ENCODE peak calls at places on chromosomes 2 and 18, in five cellular contexts. Y, O, N, U and E are unnamed samples.

GRCh38 chr2:240184198-240184590 is 43.7 kb upstream of the OTOS start:
- DNase-seq in Y (no peak), O (no peak), N (no peak), U (no peak), E (no peak)

GRCh38 chr2:30266051-30266621 is 34.8 kb downstream of the LBH start:
- DNase-seq in Y (no peak), O (no peak), N (no peak), U (no peak), E (no peak)

GRCh38 chr2:29113891-29114321 is 1.3 kb upstream of the CLIP4 start:
- DNase-seq in Y (no peak), O (no peak), N (no peak), U (no peak), E (no peak)

GRCh38 chr2:85843543-85843942 is 45.2 kb downstream of the ST3GAL5 start:
- DNase-seq in Y (no peak), O (no peak), N (peak; percentile 73), U (no peak), E (no peak)

GRCh38 chr18:31740180-31740579 is 20.5 kb downstream of the SLC25A52 start:
- DNase-seq in Y (no peak), O (no peak), N (no peak), U (no peak), E (no peak)

GRCh38 chr2:197915548-197916265 is 111.3 kb downstream of the PLCL1 start:
- DNase-seq in Y (no peak), O (no peak), N (no peak), U (no peak), E (no peak)

GRCh38 chr18:79987566-79987965 is 797 bp downstream of the TXNL4A start:
- DNase-seq in Y (no peak), O (no peak), N (no peak), U (no peak), E (no peak)

GRCh38 chr2:120600335-120600734 is 135.3 kb upstream of the GLI2 start:
- DNase-seq in Y (no peak), O (no peak), N (no peak), U (no peak), E (no peak)

GRCh38 chr18:69757733-69758132 is 189.9 kb downstream of the CD226 start:
- DNase-seq in Y (no peak), O (no peak), N (no peak), U (no peak), E (no peak)

GRCh38 chr2:9222246-9222898 is 15.8 kb downstream of the ASAP2 start:
- DNase-seq in Y (no peak), O (no peak), N (no peak), U (no peak), E (no peak)

GRCh38 chr2:98559581-98559980 is 48.7 kb downstream of the COA5 start:
- DNase-seq in Y (no peak), O (no peak), N (no peak), U (no peak), E (no peak)

GRCh38 chr2:66434679-66435548 is at the start of gene MEIS1:
- DNase-seq in Y (no peak), O (peak; percentile 91), N (peak; percentile 74), U (no peak), E (no peak)

GRCh38 chr2:127993659-127994058 is 34.2 kb downstream of the SAP130 start:
- DNase-seq in Y (no peak), O (no peak), N (no peak), U (no peak), E (no peak)

GRCh38 chr2:16153754-16154035 is 213.3 kb downstream of the MYCN start:
- DNase-seq in Y (no peak), O (no peak), N (no peak), U (no peak), E (no peak)

GRCh38 chr2:7169631-7170030 is 252.4 kb downstream of the RNF144A start:
- DNase-seq in Y (no peak), O (no peak), N (no peak), U (no peak), E (no peak)

DNA sequence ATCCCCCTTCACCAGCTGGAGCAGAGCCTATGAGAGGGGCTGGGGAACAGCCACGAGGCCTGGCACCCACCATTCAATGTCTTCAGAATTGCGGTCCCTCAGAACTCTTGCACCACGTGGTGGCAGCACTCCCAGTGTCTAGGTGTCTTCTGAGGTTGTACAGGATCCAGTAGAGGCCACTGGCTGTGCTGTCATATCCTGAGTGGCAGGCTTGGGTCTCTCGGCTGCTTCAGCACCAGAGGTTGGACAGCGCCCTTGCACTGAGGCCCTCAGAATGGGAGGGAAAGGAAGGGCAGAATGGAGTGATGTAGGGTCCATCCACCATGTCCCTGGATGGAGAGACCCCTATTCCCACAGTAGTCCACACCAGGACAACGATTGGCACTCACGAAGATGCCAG is 112.0 kb upstream of the TEKT4 start:
- DNase-seq in Y (no peak), O (peak; percentile 44), N (peak; percentile 48), U (no peak), E (no peak)
- TF ChIP-seq TAF1 in Y (no peak), O (no peak), N (no peak), U (no peak), E (no peak)

GRCh38 chr2:170928824-170929685 is at the start of gene GORASP2:
- DNase-seq in Y (peak; percentile 97), O (peak; percentile 100), N (peak; percentile 98), U (peak; percentile 89), E (peak; percentile 90)
- TF ChIP-seq POLR2A in Y (peak; percentile 98), O (peak; percentile 79), N (peak; percentile 96), U (peak; percentile 95), E (peak; percentile 87)

DNA sequence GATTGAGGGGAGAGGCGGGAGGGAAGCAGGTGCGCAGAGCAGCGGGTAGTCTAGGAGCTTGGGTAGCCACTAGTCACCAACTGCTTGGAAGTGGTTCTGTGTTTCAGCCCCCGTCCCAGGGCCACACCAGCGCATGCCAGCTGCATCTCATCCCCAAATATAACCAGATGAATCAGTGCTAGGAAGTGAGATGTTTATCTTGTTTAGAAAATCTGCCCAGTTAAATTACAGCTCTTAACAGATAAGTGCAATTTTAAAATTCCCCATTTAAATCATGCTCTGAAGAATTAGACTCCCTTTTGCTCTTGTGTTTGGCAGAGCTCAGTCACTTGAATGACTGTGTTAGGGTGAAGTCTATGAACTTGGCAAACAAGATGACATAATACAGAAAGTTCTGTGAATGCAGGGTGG is 193.8 kb downstream of the SEPTIN10 start:
- DNase-seq in Y (no peak), O (no peak), N (no peak), U (no peak), E (no peak)
- TF ChIP-seq TAF1 in Y (no peak), O (no peak), N (no peak), U (no peak), E (no peak)

DNA sequence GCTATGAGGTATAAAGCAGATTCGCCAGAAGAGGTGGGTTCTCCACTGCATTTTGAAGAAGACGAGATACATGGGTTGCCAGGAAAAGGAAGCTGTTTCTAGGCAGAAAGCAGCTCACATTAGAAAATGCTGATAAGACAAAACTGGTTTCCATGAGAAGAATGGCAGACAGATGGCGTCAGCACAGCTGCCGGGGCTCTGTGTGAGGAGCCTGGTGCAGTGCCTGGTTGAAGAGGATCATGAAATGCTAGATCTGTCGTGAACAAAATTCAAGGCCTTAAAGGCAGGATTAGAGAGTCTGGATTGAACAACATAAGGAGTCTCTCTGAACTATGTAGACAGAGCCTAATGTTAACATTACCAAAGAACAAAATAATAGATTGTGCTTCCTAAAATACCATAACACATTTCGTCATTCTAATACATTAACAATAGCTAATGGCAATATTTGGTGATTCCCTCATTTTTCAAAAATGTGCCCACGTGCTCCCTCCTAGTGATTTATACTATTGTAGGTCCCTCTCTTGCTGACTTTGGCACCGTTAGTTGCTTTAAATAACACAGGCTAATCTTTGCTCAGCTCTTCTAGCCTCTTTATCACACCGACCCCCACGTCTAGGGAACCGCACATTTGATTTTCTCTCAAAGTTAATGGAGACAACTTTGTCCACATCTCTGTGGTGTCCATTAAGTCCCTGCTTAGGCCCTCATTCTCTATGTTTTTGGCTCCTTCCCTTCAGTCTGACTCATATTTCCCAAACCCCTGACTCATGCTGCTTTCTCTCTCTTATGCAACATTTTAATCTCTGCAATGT is 38.2 kb downstream of the EFEMP1 start:
- DNase-seq in Y (no peak), O (no peak), N (no peak), U (no peak), E (no peak)
- TF ChIP-seq POLR2A in Y (no peak), O (no peak), N (no peak), U (no peak), E (no peak)

GRCh38 chr2:60033325-60033724 is 520.1 kb downstream of the BCL11A start:
- DNase-seq in Y (no peak), O (no peak), N (no peak), U (no peak), E (no peak)

GRCh38 chr2:60029248-60029883 is 524.1 kb downstream of the BCL11A start:
- DNase-seq in Y (no peak), O (no peak), N (no peak), U (no peak), E (no peak)

GRCh38 chr2:60028819-60029218 is 524.6 kb downstream of the BCL11A start:
- DNase-seq in Y (no peak), O (no peak), N (no peak), U (no peak), E (no peak)
- TF ChIP-seq TAF1 in Y (no peak), O (no peak), N (no peak), U (no peak), E (no peak)

GRCh38 chr2:27379383-27379839 is 1.1 kb downstream of the ZNF513 start:
- DNase-seq in Y (no peak), O (no peak), N (no peak), U (no peak), E (no peak)

GRCh38 chr2:27379840-27380625 is 501 bp downstream of the ZNF513 start:
- DNase-seq in Y (no peak), O (peak; percentile 81), N (peak; percentile 30), U (no peak), E (no peak)

GRCh38 chr2:27378809-27379290 is 1.7 kb downstream of the ZNF513 start:
- DNase-seq in Y (no peak), O (no peak), N (no peak), U (no peak), E (no peak)

GRCh38 chr2:27381577-27382181 is 1.1 kb upstream of the ZNF513 start:
- DNase-seq in Y (no peak), O (no peak), N (no peak), U (no peak), E (no peak)

DNA sequence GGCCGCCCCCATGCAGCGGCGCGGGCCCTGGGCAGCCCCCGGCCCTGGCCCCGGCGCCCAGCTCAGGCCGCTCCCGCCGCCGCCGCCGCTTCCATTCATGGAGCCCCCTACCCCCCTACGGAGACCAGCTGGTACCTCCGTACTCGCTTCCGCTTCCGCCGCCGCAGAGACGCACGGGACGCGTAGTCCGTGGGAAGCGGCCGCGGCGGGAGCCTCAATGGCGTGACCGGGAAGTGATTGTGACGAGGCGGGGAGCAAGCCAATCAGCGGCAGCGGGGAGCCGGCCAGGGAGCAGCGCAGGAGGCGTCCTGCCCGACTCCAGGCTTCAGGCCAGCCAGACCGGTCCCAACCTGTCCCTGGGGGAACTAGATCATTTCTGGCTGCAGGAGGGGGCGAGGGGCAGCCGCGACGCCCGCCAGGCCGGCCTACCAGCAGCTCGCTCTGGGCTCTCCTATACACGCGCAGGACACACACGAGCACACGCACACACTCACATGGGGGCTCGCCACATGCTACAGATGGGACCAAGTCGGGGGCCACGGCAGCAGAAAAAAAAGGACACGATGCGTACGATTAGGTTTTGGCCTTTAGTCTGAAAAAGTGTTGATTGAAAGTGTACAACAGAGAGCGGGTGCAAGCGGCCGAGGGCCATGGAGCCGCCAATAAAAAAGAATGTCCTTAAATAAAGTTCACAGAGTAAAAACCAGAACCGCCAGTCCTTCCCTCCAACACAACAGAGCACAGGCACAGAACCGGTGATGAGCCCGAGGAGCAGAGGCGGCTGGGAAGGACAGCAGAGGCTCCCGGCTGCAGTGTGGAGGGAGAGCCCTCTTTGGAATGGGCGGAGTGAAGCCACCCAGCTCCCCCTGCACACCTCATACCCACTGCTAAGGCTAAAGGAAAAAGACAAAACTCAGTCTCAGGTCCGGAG is at the start of gene ZNF513:
- DNase-seq in Y (peak; percentile 55), O (peak; percentile 63), N (peak; percentile 92), U (peak; percentile 92), E (peak; percentile 94)
- TF ChIP-seq POLR2A in Y (peak; percentile 91), O (no peak), N (peak; percentile 90), U (peak; percentile 67), E (peak; percentile 69)